ENCODE peak calls at places on chromosomes 4 and X, in five cellular contexts. H is SK-N-SH, S is A549, P is GM12878, Z is K562. G is an unnamed sample.

GRCh38 chrX:155865193-155865592 is 16.0 kb upstream of the VAMP7 start:
- DNase-seq in P (no peak), S (no peak), H (no peak), Z (no peak), G (no peak)

GRCh38 chr4:47752214-47752613 is 85.7 kb downstream of the CORIN start:
- DNase-seq in P (no peak), S (no peak), Z (no peak), H (no peak), G (no peak)

GRCh38 chr4:7539186-7539585 is 104.5 kb upstream of the PSAPL1 start:
- DNase-seq in P (no peak), Z (no peak), H (no peak), S (no peak), G (no peak)

GRCh38 chr4:11605597-11605996 is 176.9 kb upstream of the HS3ST1 start:
- DNase-seq in H (no peak), P (no peak), S (no peak), Z (no peak), G (no peak)

GRCh38 chrX:71095971-71096701 is 485 bp downstream of the FOXO4 start:
- DNase-seq in P (no peak), H (peak; percentile 43), S (no peak), Z (peak; percentile 70), G (no peak)

GRCh38 chr4:25022741-25023140 is 8.0 kb downstream of the LGI2 start:
- DNase-seq in S (no peak), Z (no peak), P (no peak), H (no peak), G (no peak)

GRCh38 chrX:149830192-149830873 is 48.6 kb downstream of the MAGEA9 start:
- DNase-seq in S (no peak), Z (no peak), H (no peak), P (peak; percentile 17), G (no peak)

GRCh38 chrX:151030845-151031244 is 47.7 kb downstream of the HMGB3 start:
- DNase-seq in S (no peak), Z (no peak), H (no peak), P (no peak), G (no peak)

GRCh38 chr4:127400736-127401346 is 231.9 kb upstream of the INTU start:
- DNase-seq in S (peak; percentile 66), H (peak; percentile 28), P (peak; percentile 9), Z (peak; percentile 80), G (peak; percentile 66)

GRCh38 chrX:151004085-151004484 is 20.9 kb downstream of the HMGB3 start:
- DNase-seq in P (no peak), H (no peak), Z (no peak), S (peak; percentile 18), G (peak; percentile 3)

GRCh38 chr4:151770154-151770553 is 9.3 kb upstream of the GATB start:
- DNase-seq in H (no peak), P (no peak), Z (no peak), S (no peak), G (no peak)

GRCh38 chrX:63963382-63963781 is 178.4 kb upstream of the ARHGEF9 start:
- DNase-seq in H (no peak), S (no peak), Z (no peak), P (no peak), G (no peak)

GRCh38 chrX:148691456-148691855 is 191.0 kb downstream of the AFF2 start:
- DNase-seq in P (no peak), H (no peak), Z (no peak), S (no peak), G (no peak)

GRCh38 chrX:7233632-7234406 is 85.9 kb upstream of the PUDP start:
- DNase-seq in H (no peak), Z (no peak), P (no peak), S (no peak), G (no peak)

GRCh38 chr4:3323071-3323481 is 30.3 kb downstream of the RGS12 start:
- DNase-seq in H (no peak), Z (no peak), S (no peak), P (no peak), G (peak; percentile 60)

GRCh38 chr4:168637872-168638756 is 141.3 kb downstream of the PALLD start:
- DNase-seq in P (no peak), Z (no peak), H (no peak), S (no peak), G (no peak)

GRCh38 chrX:63363788-63364187 is 12.7 kb upstream of the SPIN4 start:
- DNase-seq in P (no peak), Z (no peak), S (no peak), H (no peak), G (no peak)

GRCh38 chr4:87219648-87220093 is 747 bp downstream of the KLHL8 start:
- DNase-seq in H (no peak), S (peak; percentile 21), Z (peak; percentile 66), P (no peak), G (peak; percentile 11)

GRCh38 chr4:47002593-47002992 is 9.2 kb upstream of the GABRA4 start:
- DNase-seq in P (no peak), S (no peak), Z (no peak), H (no peak), G (no peak)

GRCh38 chr4:40581254-40582140 is 48.2 kb downstream of the RBM47 start:
- DNase-seq in Z (peak; percentile 12), H (no peak), P (no peak), S (no peak), G (no peak)

GRCh38 chr4:129641179-129641578 is 545.2 kb downstream of the C4orf33 start:
- DNase-seq in P (peak; percentile 8), S (peak; percentile 44), H (peak; percentile 13), Z (peak; percentile 30), G (peak; percentile 16)

GRCh38 chrX:38375888-38376287 is 23.5 kb downstream of the OTC start:
- DNase-seq in P (no peak), Z (peak; percentile 8), S (peak; percentile 11), H (peak; percentile 14), G (no peak)

GRCh38 chr4:137755033-137755471 is 222.8 kb upstream of the PCDH18 start:
- DNase-seq in P (no peak), H (no peak), S (peak; percentile 26), Z (no peak), G (no peak)

GRCh38 chrX:2188316-2188715 is 312.5 kb downstream of the DHRSX start:
- DNase-seq in P (no peak), Z (peak; percentile 65), S (no peak), H (no peak), G (peak; percentile 54)

GRCh38 chr4:39699676-39700409 is 1.9 kb downstream of the UBE2K start:
- DNase-seq in P (no peak), H (no peak), Z (peak; percentile 71), S (no peak), G (peak; percentile 42)

GRCh38 chr4:66964467-66964866 is 580.8 kb downstream of the CENPC start:
- DNase-seq in S (no peak), P (no peak), Z (no peak), H (no peak), G (no peak)

GRCh38 chrX:147738260-147738659 is 173.5 kb upstream of the FMR1 start:
- DNase-seq in P (no peak), H (no peak), Z (no peak), S (no peak), G (no peak)

GRCh38 chr4:86778169-86778568 is 71.0 kb downstream of the SLC10A6 start:
- DNase-seq in H (no peak), Z (no peak), S (no peak), P (no peak), G (no peak)

GRCh38 chr4:145951931-145952330 is 13.3 kb upstream of the ZNF827 start:
- DNase-seq in S (no peak), H (no peak), P (no peak), Z (no peak), G (no peak)

DNA sequence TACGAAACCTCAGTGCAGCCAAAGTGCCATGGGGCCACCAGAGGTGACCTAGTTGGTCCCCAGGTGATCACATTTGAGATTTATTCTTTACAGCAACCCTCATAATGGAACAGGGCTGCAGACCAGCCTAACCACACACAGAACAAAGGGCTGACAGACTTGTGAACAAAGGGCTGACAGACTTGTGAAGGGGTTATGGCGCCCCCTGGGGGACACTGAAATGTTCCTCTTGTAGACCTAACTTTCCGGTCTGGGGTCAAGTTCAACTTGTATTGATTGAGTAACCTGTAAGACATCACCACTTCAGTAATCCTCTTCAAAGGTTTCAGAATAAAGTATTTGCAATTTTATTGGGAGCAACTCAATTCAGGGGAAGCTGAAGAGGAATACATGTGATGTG is 175.9 kb upstream of the RPS6KA3 start:
- DNase-seq in Z (peak; percentile 74), H (peak; percentile 32), P (no peak), S (peak; percentile 88), G (peak; percentile 76)
- TF ChIP-seq REST in Z (no peak), H (no peak), P (no peak), S (no peak), G (no peak)

DNA sequence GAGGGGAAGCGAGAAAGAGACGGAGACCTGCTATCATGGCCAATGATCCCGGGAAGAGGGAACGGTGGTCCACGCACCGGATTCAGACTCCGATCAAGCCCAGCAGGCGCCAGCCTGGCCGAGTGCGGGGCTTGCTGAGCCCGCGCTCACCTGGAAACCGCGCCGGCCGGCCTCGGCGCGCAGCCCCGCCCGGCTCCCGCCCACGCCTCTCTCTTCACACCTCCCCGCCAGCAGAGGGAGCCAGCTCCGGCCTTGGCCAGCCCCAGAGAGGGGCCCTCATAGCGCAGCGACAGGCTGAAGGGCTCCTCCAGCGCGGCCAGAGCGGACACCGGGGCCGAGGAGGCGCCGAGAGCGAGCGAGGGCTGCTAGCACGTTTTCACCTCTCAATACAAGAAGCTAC is 36.8 kb upstream of the SPANXN2 start:
- DNase-seq in P (no peak), Z (peak; percentile 1), H (peak; percentile 8), S (no peak), G (no peak)
- TF ChIP-seq SMC3 in P (no peak), Z (no peak), H (no peak), S (no peak), G (no peak)

GRCh38 chr4:53309321-53310020 is 56.4 kb downstream of the SCFD2 start:
- DNase-seq in Z (no peak), H (no peak), S (no peak), P (no peak), G (no peak)

GRCh38 chr4:53314257-53314656 is 51.6 kb downstream of the SCFD2 start:
- DNase-seq in S (no peak), P (no peak), Z (no peak), H (no peak), G (no peak)

GRCh38 chr4:53307819-53308773 is 57.8 kb downstream of the SCFD2 start:
- DNase-seq in H (no peak), Z (no peak), S (no peak), P (no peak), G (no peak)

GRCh38 chr4:53315300-53315699 is 50.6 kb downstream of the SCFD2 start:
- DNase-seq in S (no peak), H (no peak), Z (no peak), P (no peak), G (no peak)

GRCh38 chr4:53313510-53313909 is 52.4 kb downstream of the SCFD2 start:
- DNase-seq in Z (peak; percentile 28), H (peak; percentile 19), S (peak; percentile 46), P (no peak), G (peak; percentile 43)
- TF ChIP-seq REST in Z (no peak), H (no peak), S (no peak), P (no peak), G (no peak)

GRCh38 chrX:13419918-13420317 is 100.1 kb upstream of the ATXN3L start:
- DNase-seq in S (no peak), P (no peak), H (no peak), Z (no peak), G (no peak)

GRCh38 chrX:13415551-13415950 is 95.7 kb upstream of the ATXN3L start:
- DNase-seq in P (no peak), Z (no peak), H (no peak), S (no peak), G (no peak)

GRCh38 chrX:13419276-13419675 is 99.4 kb upstream of the ATXN3L start:
- DNase-seq in P (no peak), Z (no peak), H (no peak), S (no peak), G (no peak)

GRCh38 chrX:13420545-13421183 is 100.8 kb upstream of the ATXN3L start:
- DNase-seq in S (no peak), H (no peak), P (no peak), Z (no peak), G (no peak)

GRCh38 chrX:13418126-13419091 is 98.6 kb upstream of the ATXN3L start:
- DNase-seq in Z (no peak), S (peak; percentile 4), P (no peak), H (no peak), G (no peak)
- TF ChIP-seq SMC3 in Z (no peak), S (no peak), P (no peak), H (no peak), G (no peak)